ENCODE peak calls at places on chromosomes 6 and 20, in four cellular contexts. R is thoracic aorta, M is cardiac muscle cell, H is A673. C is an unnamed sample.

GRCh38 chr6:56168601-56169000 is 78.8 kb downstream of the COL21A1 start:
- DNase-seq in R (no peak), M (no peak), H (no peak), C (no peak)

GRCh38 chr6:27407153-27407814 is 18.7 kb downstream of the ZNF391 start:
- DNase-seq in R (no peak), M (no peak), H (no peak), C (no peak)

GRCh38 chr6:42942444-42942843 is 13.2 kb downstream of the CNPY3 start:
- DNase-seq in R (no peak), M (no peak), H (no peak), C (no peak)

GRCh38 chr20:1242530-1242929 is 16.7 kb downstream of the RAD21L1 start:
- DNase-seq in R (no peak), M (no peak), H (no peak), C (peak)

GRCh38 chr6:50862172-50862571 is 43.5 kb downstream of the TFAP2B start:
- DNase-seq in R (no peak), M (no peak), H (no peak), C (no peak)

GRCh38 chr6:48113130-48113529 is 2.1 kb upstream of the PTCHD4 start:
- DNase-seq in R (no peak), M (no peak), H (no peak), C (no peak)

GRCh38 chr6:168676552-168677317 is 235.8 kb downstream of the SMOC2 start:
- DNase-seq in R (no peak), M (no peak), H (no peak), C (no peak)

GRCh38 chr20:46694484-46694883 is 5.2 kb upstream of the TP53RK start:
- DNase-seq in R (no peak), M (peak), H (peak), C (peak)

GRCh38 chr6:134065706-134066105 is 13.3 kb upstream of the SLC2A12 start:
- DNase-seq in R (no peak), M (peak), H (peak), C (no peak)

GRCh38 chr6:158314737-158315136 is 2.5 kb downstream of the TULP4 start:
- DNase-seq in R (no peak), M (no peak), H (no peak), C (no peak)

GRCh38 chr6:114747995-114748625 is 405.3 kb upstream of the HS3ST5 start:
- DNase-seq in R (no peak), M (peak), H (peak), C (peak)

GRCh38 chr6:111589366-111589765 is 16.3 kb downstream of the TRAF3IP2 start:
- DNase-seq in R (peak), M (no peak), H (no peak), C (peak)

GRCh38 chr6:4059115-4059777 is 19.7 kb downstream of the FAM217A start:
- DNase-seq in R (no peak), M (no peak), H (peak), C (peak)

GRCh38 chr6:455835-456234 is 64.3 kb downstream of the IRF4 start:
- DNase-seq in R (no peak), M (no peak), H (no peak), C (no peak)

GRCh38 chr20:8156603-8157079 is 24.6 kb downstream of the PLCB1 start:
- DNase-seq in R (no peak), M (no peak), H (peak), C (peak)

GRCh38 chr20:59933296-59933848 is at the start of gene SYCP2:
- DNase-seq in R (no peak), M (no peak), H (no peak), C (peak)

GRCh38 chr6:51559059-51559458 is 528.4 kb downstream of the PKHD1 start:
- DNase-seq in R (no peak), M (peak), H (no peak), C (no peak)

GRCh38 chr20:2741463-2741862 is 48.9 kb downstream of the EBF4 start:
- DNase-seq in R (no peak), M (no peak), H (no peak), C (no peak)

GRCh38 chr20:36061754-36062153 is 92.8 kb upstream of the EPB41L1 start:
- DNase-seq in R (no peak), M (no peak), H (no peak), C (no peak)

GRCh38 chr6:13924949-13925881 is at the start of gene RNF182:
- DNase-seq in R (no peak), M (no peak), H (peak), C (no peak)

GRCh38 chr20:44780226-44780625 is 30.1 kb downstream of the RIMS4 start:
- DNase-seq in R (no peak), M (peak), H (peak), C (peak)

GRCh38 chr20:37670426-37670825 is 23.4 kb upstream of the CTNNBL1 start:
- DNase-seq in R (no peak), M (no peak), H (peak), C (no peak)

GRCh38 chr6:11270030-11271027 is 37.9 kb upstream of the NEDD9 start:
- DNase-seq in R (no peak), M (peak), H (no peak), C (no peak)

GRCh38 chr6:83270971-83271714 is 78.0 kb downstream of the RWDD2A start:
- DNase-seq in R (no peak), M (no peak), H (no peak), C (peak)

GRCh38 chr20:43379239-43379917 is 78.3 kb upstream of the SRSF6 start:
- DNase-seq in R (no peak), M (no peak), H (no peak), C (peak)

GRCh38 chr6:72624557-72625160 is 2.8 kb downstream of the KCNQ5 start:
- DNase-seq in R (no peak), M (peak), H (peak), C (peak)

GRCh38 chr6:72262254-72262653 is 359.6 kb upstream of the KCNQ5 start:
- DNase-seq in R (no peak), M (no peak), H (no peak), C (no peak)

GRCh38 chr20:36102809-36103596 is 51.5 kb upstream of the EPB41L1 start:
- DNase-seq in R (no peak), M (peak), H (no peak), C (no peak)

GRCh38 chr20:15582146-15582776 is 991.0 kb downstream of the KIF16B start:
- DNase-seq in R (no peak), M (no peak), H (no peak), C (peak)

GRCh38 chr20:23782366-23782983 is 31.7 kb upstream of the CST1 start:
- DNase-seq in R (no peak), M (peak), H (peak), C (no peak)

GRCh38 chr6:10166031-10166430 is 248.8 kb downstream of the TFAP2A start:
- DNase-seq in R (no peak), M (no peak), H (no peak), C (no peak)

GRCh38 chr20:43533060-43533459 is 25.6 kb downstream of the L3MBTL1 start:
- DNase-seq in R (no peak), M (no peak), H (no peak), C (no peak)

GRCh38 chr20:35269055-35269781 is 8.7 kb downstream of the MMP24OS start:
- DNase-seq in R (no peak), M (peak), H (peak), C (peak)

GRCh38 chr6:68655028-68655427 is 19.9 kb downstream of the ADGRB3 start:
- DNase-seq in R (no peak), M (no peak), H (no peak), C (no peak)

GRCh38 chr6:47669684-47670515 is 28.5 kb upstream of the ADGRF4 start:
- DNase-seq in R (no peak), M (peak), H (peak), C (peak)

GRCh38 chr6:81613606-81614005 is 138.9 kb downstream of the TENT5A start:
- DNase-seq in R (no peak), M (no peak), H (peak), C (peak)

GRCh38 chr20:44614525-44614924 is 32.1 kb downstream of the PKIG start:
- DNase-seq in R (no peak), M (no peak), H (no peak), C (no peak)

GRCh38 chr6:47146426-47147174 is 104.5 kb upstream of the ADGRF1 start:
- DNase-seq in R (no peak), M (no peak), H (peak), C (peak)

DNA sequence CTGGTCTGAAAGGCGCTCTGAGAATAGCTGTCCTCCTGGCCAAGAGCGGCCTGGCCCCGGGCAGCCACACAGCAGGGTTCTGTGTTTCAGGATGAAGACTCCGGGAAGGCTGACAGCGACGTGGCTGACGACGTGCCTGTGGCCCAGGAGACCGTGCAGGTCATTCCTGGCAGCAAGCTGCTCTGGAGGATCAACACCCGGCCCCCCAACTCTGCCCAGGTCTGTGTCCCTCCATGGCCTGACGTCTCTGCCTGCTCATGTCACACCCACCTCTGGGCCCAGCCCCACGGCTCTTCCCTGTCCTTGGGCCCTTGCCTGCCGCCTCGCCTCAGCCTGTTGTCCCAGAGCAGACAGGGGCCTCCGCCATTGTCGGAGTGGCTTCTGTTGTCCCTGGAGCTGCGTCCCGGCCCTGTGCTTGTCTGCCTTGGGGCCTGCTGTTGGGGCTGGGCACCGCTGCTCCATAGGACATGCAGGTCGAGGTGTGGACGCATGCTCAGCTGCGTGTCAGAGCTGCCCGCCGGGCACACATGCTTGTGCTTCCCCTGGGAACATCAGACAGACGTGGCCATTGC is 16.2 kb upstream of the ADRM1 start:
- DNase-seq in R (no peak), M (no peak), H (no peak), C (no peak)
- H3K4me3 ChIP-seq in R (no peak), M (no peak), H (no peak), C (no peak)

DNA sequence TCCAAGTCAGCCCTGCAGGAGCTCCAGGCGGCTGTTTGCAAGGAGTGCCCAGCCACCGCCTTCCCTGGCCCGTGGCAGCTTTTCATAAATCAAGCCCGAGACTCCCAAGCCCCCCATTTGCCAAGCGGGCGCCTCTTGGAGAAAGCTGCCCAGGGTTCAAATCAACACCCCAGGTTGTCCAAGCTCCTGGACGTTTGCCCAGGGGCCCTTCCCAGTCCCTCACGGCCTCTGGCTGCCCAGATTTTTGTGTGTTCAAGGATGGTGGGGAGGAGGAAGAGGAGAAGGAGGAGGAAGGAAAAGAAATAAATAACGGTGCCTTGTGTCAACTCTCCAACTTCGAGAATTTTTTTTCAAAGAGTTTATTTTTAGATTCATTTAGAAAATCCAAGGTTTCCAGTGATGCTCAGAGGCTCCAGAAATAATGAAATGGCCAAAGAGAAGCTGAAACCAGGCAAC is 20.6 kb upstream of the NFATC2 start:
- DNase-seq in R (no peak), M (no peak), H (no peak), C (no peak)
- H3K4me3 ChIP-seq in R (peak), M (peak), H (peak), C (peak)

DNA sequence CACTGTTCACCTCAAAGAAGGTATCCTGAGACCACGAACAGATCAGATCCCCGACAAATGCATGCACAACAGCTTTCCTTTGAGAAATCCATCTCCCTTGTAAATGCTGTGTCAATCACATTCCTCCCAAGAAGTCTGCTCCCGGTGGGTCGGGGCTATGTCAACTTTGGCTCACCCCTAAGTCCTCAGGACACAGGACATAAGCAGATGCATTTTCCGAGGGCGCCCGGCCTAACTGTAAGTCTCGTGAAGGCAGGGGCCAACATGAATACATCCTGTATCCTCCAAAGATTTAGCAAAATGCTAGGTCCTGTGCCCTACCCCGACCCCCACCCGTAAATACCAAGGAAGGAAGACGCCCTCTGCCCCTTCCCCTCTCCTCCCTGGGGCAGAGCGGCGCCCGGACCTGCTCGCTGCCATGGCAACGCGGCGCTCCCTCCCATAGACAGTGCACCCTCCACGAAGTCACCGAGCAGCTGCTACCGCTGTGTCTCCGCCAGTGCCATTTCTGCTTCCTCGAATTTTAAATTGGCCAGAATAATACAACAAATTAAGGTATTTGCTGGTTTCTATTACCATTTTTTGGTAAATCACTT is 100.4 kb downstream of the PCSK2 start:
- DNase-seq in R (no peak), M (peak), H (no peak), C (no peak)
- H3K4me3 ChIP-seq in R (no peak), M (no peak), H (no peak), C (no peak)

DNA sequence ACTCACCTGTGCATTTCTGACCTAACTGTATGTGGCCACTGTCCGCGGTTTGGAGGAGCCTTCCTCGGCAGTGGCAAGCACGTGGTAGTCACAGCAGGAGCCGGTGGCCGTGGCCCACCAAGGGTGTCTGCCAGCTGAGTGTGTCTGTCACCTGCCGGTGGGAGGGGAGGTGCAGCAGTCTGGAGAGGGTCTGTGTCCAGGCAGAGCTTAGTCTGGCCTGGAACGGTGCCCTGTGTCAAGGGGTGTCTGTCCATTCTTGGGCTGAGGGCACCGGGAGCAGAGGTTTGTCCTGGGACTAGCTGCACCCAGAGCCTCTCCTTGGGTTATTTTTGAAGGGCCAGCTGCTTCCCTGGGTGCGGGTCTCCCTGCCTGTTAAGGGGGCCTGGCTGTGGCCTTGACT is 5.0 kb downstream of the RBM38 start:
- DNase-seq in R (no peak), M (no peak), H (no peak), C (no peak)
- H3K4me3 ChIP-seq in R (peak), M (peak), H (no peak), C (no peak)

DNA sequence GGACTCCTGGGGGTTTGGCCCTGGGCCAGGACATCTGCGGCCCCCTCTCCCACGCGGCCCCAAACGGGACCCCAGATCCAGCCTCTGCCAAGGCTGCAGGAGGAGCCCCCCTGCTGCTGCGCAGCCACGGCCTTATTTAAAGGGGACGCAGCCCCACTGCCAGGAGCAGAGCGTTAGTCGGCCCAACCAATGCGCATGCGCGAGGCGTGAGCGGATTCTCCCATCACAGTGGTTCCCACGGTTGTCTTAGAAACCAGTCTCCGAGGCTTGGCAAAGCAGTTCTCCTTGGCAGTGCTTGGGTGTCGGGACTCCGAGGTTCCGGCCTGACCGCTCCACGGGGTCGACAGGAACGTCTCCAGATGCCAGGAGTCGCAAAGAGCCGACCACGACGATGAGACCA is 288.3 kb upstream of the ZNF337 start:
- DNase-seq in R (no peak), M (peak), H (peak), C (peak)
- H3K4me3 ChIP-seq in R (peak), M (no peak), H (no peak), C (peak)

GRCh38 chr6:22622390-22622789 is 53.0 kb downstream of the HDGFL1 start:
- DNase-seq in R (no peak), M (peak), H (no peak), C (no peak)
- H3K4me3 ChIP-seq in R (no peak), M (no peak), H (no peak), C (no peak)

GRCh38 chr6:143746202-143747119 is 68.7 kb downstream of the PHACTR2 start:
- DNase-seq in R (no peak), M (peak), H (no peak), C (no peak)
- H3K4me3 ChIP-seq in R (peak), M (no peak), H (no peak), C (no peak)

DNA sequence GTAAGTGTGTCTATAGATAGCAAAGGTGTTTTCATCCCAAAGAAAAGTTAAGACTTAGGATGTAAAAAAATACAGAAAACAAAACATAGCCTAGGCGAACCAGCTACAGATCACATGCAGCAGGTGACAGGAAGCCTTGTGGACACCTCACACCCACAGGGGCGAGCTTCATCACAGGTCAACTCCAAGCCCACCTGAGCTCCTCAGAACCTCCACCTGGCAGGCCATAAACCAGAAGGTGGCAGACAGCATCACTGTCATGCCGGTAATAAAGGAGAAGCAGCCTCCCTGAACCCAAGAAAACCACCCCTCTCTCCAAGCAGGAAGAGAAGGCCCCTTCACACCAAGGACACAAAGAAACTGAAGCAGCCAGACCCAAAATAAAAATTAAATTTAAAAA is 1.0 kb downstream of the RALGAPA2 start:
- DNase-seq in R (no peak), M (no peak), H (no peak), C (no peak)
- H3K4me3 ChIP-seq in R (peak), M (peak), H (peak), C (peak)

GRCh38 chr6:32815115-32815514 is 1.7 kb downstream of the HLA-DOB start:
- DNase-seq in R (no peak), M (no peak), H (no peak), C (peak)

GRCh38 chr6:32816746-32817204 is at the start of gene HLA-DOB:
- DNase-seq in R (no peak), M (peak), H (peak), C (no peak)

GRCh38 chr6:32815996-32816395 is 806 bp downstream of the HLA-DOB start:
- DNase-seq in R (no peak), M (no peak), H (no peak), C (no peak)

GRCh38 chr6:32819729-32820128 is 2.9 kb upstream of the HLA-DOB start:
- DNase-seq in R (no peak), M (no peak), H (peak), C (peak)

GRCh38 chr6:32818867-32819266 is 2.1 kb upstream of the HLA-DOB start:
- DNase-seq in R (no peak), M (no peak), H (no peak), C (no peak)
- H3K4me3 ChIP-seq in R (no peak), M (no peak), H (no peak), C (no peak)